ENCODE peak calls at places on chromosomes 6 and 20, in five cellular contexts. Z is uterus, A is thyroid gland, O is H9, C is thoracic aorta. D is an unnamed sample. For H3K9me3, the result is how much of the 10 kb centered on the place peaks cover.

GRCh38 chr6:120211955-120212792 is 862.6 kb upstream of the MAN1A1 start:
- DNase-seq in Z (no peak), A (no peak), O (no peak), C (no peak), D (no peak)

GRCh38 chr6:21639316-21639715 is 45.8 kb downstream of the SOX4 start:
- DNase-seq in Z (no peak), A (no peak), O (no peak), C (no peak), D (no peak)

GRCh38 chr6:82239597-82239996 is 7.9 kb downstream of the IBTK start:
- DNase-seq in Z (no peak), A (no peak), O (no peak), C (no peak), D (no peak)

GRCh38 chr6:169780571-169781091 is 29.2 kb downstream of the ERMARD start:
- DNase-seq in Z (no peak), A (peak), O (no peak), C (no peak), D (peak)

GRCh38 chr6:25499851-25500250 is 152.2 kb upstream of the SCGN start:
- DNase-seq in Z (no peak), A (no peak), O (no peak), C (no peak), D (no peak)

GRCh38 chr20:17747431-17747846 is 47.7 kb downstream of the BANF2 start:
- DNase-seq in Z (peak), A (no peak), O (no peak), C (no peak), D (no peak)

GRCh38 chr6:53363341-53364079 is 14.8 kb upstream of the ELOVL5 start:
- DNase-seq in Z (no peak), A (no peak), O (no peak), C (no peak), D (no peak)

GRCh38 chr20:18506744-18507143 is 996 bp upstream of the SEC23B start:
- DNase-seq in Z (no peak), A (no peak), O (no peak), C (no peak), D (no peak)

GRCh38 chr6:37438912-37439311 is 5.9 kb downstream of the CMTR1 start:
- DNase-seq in Z (no peak), A (no peak), O (no peak), C (no peak), D (no peak)

GRCh38 chr20:42272516-42272915 is 654.3 kb upstream of the CHD6 start:
- DNase-seq in Z (no peak), A (no peak), O (no peak), C (no peak), D (no peak)

GRCh38 chr20:42281801-42282200 is 663.6 kb upstream of the CHD6 start:
- DNase-seq in Z (no peak), A (no peak), O (no peak), C (no peak), D (no peak)

GRCh38 chr20:42274977-42275376 is 656.8 kb upstream of the CHD6 start:
- DNase-seq in Z (no peak), A (no peak), O (no peak), C (no peak), D (no peak)

GRCh38 chr20:42276718-42277117 is 658.5 kb upstream of the CHD6 start:
- DNase-seq in Z (no peak), A (no peak), O (no peak), C (no peak), D (no peak)

GRCh38 chr20:42277203-42277602 is 659.0 kb upstream of the CHD6 start:
- DNase-seq in Z (no peak), A (no peak), O (no peak), C (no peak), D (no peak)
- H3K9me3 ChIP-seq in Z (under half), A (under half), O (under half), C (under half), D (under half)

DNA sequence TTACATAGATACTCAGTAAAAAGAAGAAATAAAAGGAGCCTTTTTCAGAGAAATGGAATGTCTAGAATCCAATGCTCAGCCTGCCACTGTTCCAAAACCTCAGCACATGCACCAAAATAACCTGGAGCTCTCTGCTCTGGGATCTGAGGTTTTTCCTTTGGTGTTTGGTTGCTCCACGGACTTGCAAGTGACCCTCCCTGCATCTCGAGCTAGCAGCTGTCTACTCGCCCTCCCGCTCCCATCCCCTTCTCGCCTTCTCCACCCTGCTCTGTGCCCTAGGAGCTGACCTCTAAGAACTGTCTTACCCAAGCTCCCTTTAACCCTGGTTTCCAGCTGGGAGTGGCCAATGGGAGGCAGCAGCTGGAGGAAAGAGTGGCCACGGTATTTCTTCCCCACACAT is 35.1 kb upstream of the FAM210B start:
- DNase-seq in Z (no peak), A (no peak), O (no peak), C (no peak), D (no peak)
- H3K9me3 ChIP-seq in Z (under half), A (under half), O (half or more), C (under half), D (under half)

GRCh38 chr20:5831539-5832237 is 81.5 kb downstream of the SHLD1 start:
- DNase-seq in Z (no peak), A (no peak), O (no peak), C (no peak), D (no peak)

GRCh38 chr20:5834436-5835005 is 84.3 kb downstream of the SHLD1 start:
- DNase-seq in Z (no peak), A (no peak), O (no peak), C (no peak), D (no peak)

GRCh38 chr20:5833309-5833941 is 83.2 kb downstream of the SHLD1 start:
- DNase-seq in Z (no peak), A (no peak), O (no peak), C (no peak), D (no peak)

GRCh38 chr20:5835234-5835845 is 85.1 kb downstream of the SHLD1 start:
- DNase-seq in Z (no peak), A (peak), O (no peak), C (no peak), D (peak)

DNA sequence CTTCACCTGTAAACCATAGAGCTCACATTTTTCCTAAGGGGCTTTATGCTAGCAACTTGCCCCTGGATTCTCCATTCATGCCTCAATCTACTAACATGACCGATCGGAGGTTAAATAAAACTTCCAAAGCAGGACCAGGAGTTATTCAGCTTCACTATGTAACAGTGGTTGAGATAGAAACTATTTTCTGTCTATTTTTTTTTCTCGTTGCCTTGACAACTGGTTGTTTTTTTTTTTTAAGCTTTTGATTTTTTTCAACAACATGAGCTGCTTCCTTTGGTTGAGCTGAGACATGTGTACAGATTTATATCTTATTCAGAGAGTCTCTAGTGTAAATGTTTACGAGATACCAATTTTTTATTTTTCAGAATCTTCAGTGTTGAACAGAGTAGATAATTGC is 85.7 kb downstream of the SHLD1 start:
- DNase-seq in Z (no peak), A (no peak), O (no peak), C (no peak), D (no peak)
- H3K9me3 ChIP-seq in Z (under half), A (under half), O (under half), C (under half), D (under half)

DNA sequence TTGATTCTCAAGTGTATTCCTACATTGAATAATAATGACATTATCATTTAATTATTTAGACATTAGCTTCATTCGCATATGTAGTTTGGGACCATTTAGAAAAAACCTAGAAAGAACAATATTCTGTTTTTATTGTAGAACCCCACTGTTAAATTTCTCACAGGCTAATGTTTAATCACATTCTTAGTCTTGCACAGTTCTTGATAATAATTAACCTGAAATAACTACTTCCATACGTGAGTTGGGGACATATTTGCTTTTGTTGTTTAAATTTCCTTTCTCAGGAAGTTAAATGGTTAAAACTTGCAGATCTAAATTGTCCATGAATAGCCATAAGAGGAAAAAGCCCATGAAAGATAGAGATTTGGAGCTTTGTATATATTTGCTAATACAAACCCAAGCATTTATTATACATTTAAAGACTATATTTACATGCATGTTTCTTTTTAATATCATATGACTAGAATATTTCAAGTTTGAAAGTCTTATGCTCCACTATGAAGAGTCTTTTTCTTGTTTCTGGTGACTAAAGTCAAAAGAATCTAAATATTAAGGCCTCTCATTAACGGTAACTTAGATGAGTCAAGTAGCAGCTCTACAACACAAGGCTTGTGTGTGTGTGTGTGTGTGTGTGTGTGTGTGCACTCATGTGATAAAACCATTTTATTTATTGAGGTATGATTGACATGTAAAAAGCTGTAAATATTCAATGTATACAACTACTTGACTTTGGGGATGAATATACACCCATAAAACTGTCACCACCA is 275.4 kb downstream of the TFAP2B start:
- DNase-seq in Z (no peak), A (no peak), O (no peak), C (no peak), D (no peak)
- H3K9me3 ChIP-seq in Z (under half), A (under half), O (under half), C (under half), D (under half)